ENCODE peak calls at places on chromosomes 16 and 17, in ten cellular contexts. S is left ventricle myocardium inferior, X is ovary, K is AG09319, U is cardiac fibroblast, R is HFF-Myc, A is endothelial cell, M is progenitor cell of endocrine pancreas, B is choroid plexus epithelial cell, O is heart right ventricle. H is an unnamed sample.

GRCh38 chr16:62213763-62214162 is 177.5 kb upstream of the CDH8 start:
- DNase-seq in S (no peak), X (no peak), K (no peak), U (no peak), R (no peak), A (peak; percentile 19), M (no peak), B (no peak), O (no peak), H (no peak)

GRCh38 chr16:8795818-8796217 is 1.6 kb downstream of the TMEM186 start:
- DNase-seq in S (no peak), X (no peak), K (no peak), U (no peak), R (no peak), A (no peak), M (no peak), B (no peak), O (no peak), H (no peak)

GRCh38 chr17:79944821-79945391 is 90.8 kb downstream of the TBC1D16 start:
- DNase-seq in S (peak; percentile 8), X (peak; percentile 10), K (no peak), U (no peak), R (no peak), A (no peak), M (no peak), B (no peak), O (no peak), H (peak; percentile 41)

GRCh38 chr17:80452173-80452915 is 24.1 kb downstream of the NPTX1 start:
- DNase-seq in S (no peak), X (no peak), K (no peak), U (no peak), R (no peak), A (no peak), M (no peak), B (no peak), O (no peak), H (no peak)

GRCh38 chr17:38338053-38338452 is 5.7 kb downstream of the GPR179 start:
- DNase-seq in S (no peak), X (no peak), K (no peak), U (no peak), R (no peak), A (no peak), M (no peak), B (no peak), O (no peak), H (no peak)

GRCh38 chr17:32486701-32487459 is at the start of gene CDK5R1:
- DNase-seq in S (peak; percentile 74), X (peak; percentile 72), K (no peak), U (peak; percentile 72), R (no peak), A (peak; percentile 79), M (peak; percentile 73), B (peak; percentile 60), O (peak; percentile 65), H (peak; percentile 55)

GRCh38 chr17:37110816-37111215 is 162.1 kb downstream of the AATF start:
- DNase-seq in S (no peak), X (no peak), K (no peak), U (no peak), R (no peak), A (no peak), M (no peak), B (no peak), O (no peak), H (no peak)

GRCh38 chr17:39365252-39365651 is 36.2 kb downstream of the FBXL20 start:
- DNase-seq in S (no peak), X (no peak), K (peak; percentile 49), U (peak; percentile 63), R (peak; percentile 24), A (no peak), M (no peak), B (peak; percentile 74), O (no peak), H (no peak)

GRCh38 chr17:73469311-73469710 is 157.5 kb upstream of the CDC42EP4 start:
- DNase-seq in S (no peak), X (no peak), K (no peak), U (no peak), R (no peak), A (no peak), M (no peak), B (no peak), O (no peak), H (no peak)

GRCh38 chr17:73467651-73468050 is 155.8 kb upstream of the CDC42EP4 start:
- DNase-seq in S (no peak), X (no peak), K (no peak), U (no peak), R (no peak), A (no peak), M (no peak), B (no peak), O (no peak), H (no peak)

GRCh38 chr17:73471924-73472323 is 160.1 kb upstream of the CDC42EP4 start:
- DNase-seq in S (no peak), X (no peak), K (no peak), U (no peak), R (no peak), A (no peak), M (no peak), B (no peak), O (no peak), H (no peak)

GRCh38 chr17:73468221-73468620 is 156.4 kb upstream of the CDC42EP4 start:
- DNase-seq in S (no peak), X (no peak), K (no peak), U (no peak), R (no peak), A (no peak), M (no peak), B (no peak), O (no peak), H (no peak)

DNA sequence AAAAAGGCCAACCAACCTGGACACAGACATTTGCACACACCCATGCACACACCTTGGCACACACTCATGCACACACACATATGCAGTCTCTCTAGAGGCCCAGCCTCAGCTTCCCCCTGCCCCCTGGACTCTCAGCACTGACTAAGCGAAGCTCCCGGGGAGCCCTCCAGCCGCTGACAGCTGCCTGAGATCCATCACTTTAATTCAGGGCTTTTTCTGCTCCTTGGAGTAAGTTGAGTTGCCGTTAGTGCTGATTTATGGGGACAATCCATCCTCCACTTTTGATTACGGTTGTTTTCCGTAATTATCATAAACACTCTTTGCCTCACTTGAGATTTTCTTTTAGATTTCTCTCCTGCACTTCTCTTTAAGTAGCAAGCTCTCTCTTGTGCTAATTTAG is 158.6 kb upstream of the CDC42EP4 start:
- DNase-seq in S (no peak), X (no peak), K (no peak), U (no peak), R (no peak), A (no peak), M (no peak), B (no peak), O (no peak), H (no peak)
- TF ChIP-seq CTCF in S (no peak), X (no peak), K (no peak), U (no peak), R (no peak), A (no peak), M (no peak), B (no peak), O (no peak), H (no peak)

GRCh38 chr17:6856054-6856453 is 24.5 kb upstream of the TEKT1 start:
- DNase-seq in S (no peak), X (no peak), K (no peak), U (no peak), R (no peak), A (no peak), M (no peak), B (no peak), O (no peak), H (no peak)

GRCh38 chr17:6857904-6858303 is 26.4 kb upstream of the TEKT1 start:
- DNase-seq in S (no peak), X (no peak), K (no peak), U (no peak), R (no peak), A (no peak), M (no peak), B (no peak), O (no peak), H (no peak)

GRCh38 chr17:6857336-6857735 is 25.8 kb upstream of the TEKT1 start:
- DNase-seq in S (no peak), X (no peak), K (no peak), U (no peak), R (no peak), A (no peak), M (no peak), B (no peak), O (no peak), H (no peak)

GRCh38 chr17:6853764-6854442 is 22.4 kb upstream of the TEKT1 start:
- DNase-seq in S (no peak), X (no peak), K (no peak), U (no peak), R (no peak), A (peak; percentile 16), M (no peak), B (peak; percentile 4), O (no peak), H (peak; percentile 71)
- TF ChIP-seq CTCF in S (peak; percentile 21), X (no peak), K (peak; percentile 18), U (peak; percentile 27), R (peak; percentile 41), A (peak; percentile 48), M (peak; percentile 63), B (peak; percentile 38), O (no peak), H (peak; percentile 52)

GRCh38 chr17:29846298-29846697 is 83.7 kb downstream of the SSH2 start:
- DNase-seq in S (no peak), X (no peak), K (no peak), U (no peak), R (no peak), A (no peak), M (no peak), B (no peak), O (no peak), H (no peak)

GRCh38 chr17:29847527-29847931 is 82.5 kb downstream of the SSH2 start:
- DNase-seq in S (no peak), X (no peak), K (no peak), U (peak; percentile 57), R (no peak), A (no peak), M (no peak), B (no peak), O (no peak), H (no peak)

GRCh38 chr17:29840884-29841283 is 89.1 kb downstream of the SSH2 start:
- DNase-seq in S (no peak), X (no peak), K (no peak), U (no peak), R (no peak), A (no peak), M (no peak), B (peak; percentile 30), O (no peak), H (no peak)

GRCh38 chr17:29847118-29847517 is 82.9 kb downstream of the SSH2 start:
- DNase-seq in S (no peak), X (no peak), K (no peak), U (no peak), R (no peak), A (no peak), M (no peak), B (no peak), O (no peak), H (no peak)

GRCh38 chr17:29844339-29845048 is 85.5 kb downstream of the SSH2 start:
- DNase-seq in S (no peak), X (no peak), K (no peak), U (peak; percentile 84), R (no peak), A (no peak), M (no peak), B (peak; percentile 48), O (peak; percentile 37), H (no peak)
- TF ChIP-seq CTCF in S (peak; percentile 16), X (no peak), K (no peak), U (no peak), R (no peak), A (no peak), M (no peak), B (no peak), O (no peak), H (no peak)

DNA sequence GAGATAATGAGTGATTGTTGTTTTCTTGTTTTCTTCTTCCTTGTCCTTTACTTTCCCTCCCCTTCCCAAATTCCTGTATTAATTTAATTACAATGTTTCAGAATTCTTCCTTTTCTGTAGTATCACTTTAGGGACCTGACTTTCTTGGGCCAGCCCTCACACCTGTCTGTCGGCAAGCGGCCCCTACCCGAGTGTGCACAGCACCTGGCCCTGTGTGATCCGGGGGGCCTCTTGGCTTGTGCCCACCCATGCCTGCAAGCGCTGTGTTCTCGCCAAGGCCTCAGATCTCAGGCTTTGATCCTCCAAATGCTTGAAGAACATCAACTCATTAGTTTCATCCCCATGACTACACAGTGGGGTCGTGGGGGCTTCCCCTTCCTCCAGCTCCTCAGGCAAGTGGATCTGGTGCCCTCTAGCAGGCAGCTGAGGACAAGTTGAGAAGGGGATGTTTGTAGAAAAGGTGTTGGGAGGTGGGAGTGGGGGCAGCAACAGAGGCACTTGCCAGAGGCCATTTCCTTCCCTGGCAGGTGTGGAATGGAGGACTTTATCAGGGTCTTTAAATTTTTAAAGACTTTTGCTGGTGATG is 15.7 kb upstream of the CDH3 start:
- DNase-seq in S (no peak), X (no peak), K (no peak), U (no peak), R (no peak), A (no peak), M (no peak), B (no peak), O (no peak), H (no peak)
- TF ChIP-seq CTCF in S (no peak), X (no peak), K (no peak), U (no peak), R (no peak), A (no peak), M (no peak), B (no peak), O (no peak), H (no peak)

H was measured in MCF 10A.